ENCODE peak calls at places on chromosome 15, in four cellular contexts. S is endodermal cell, N is breast epithelium, R is progenitor cell of endocrine pancreas. M is an unnamed sample.

GRCh38 chr15:25185156-25185710 is 230.4 kb downstream of the SNRPN start:
- DNase-seq in N (no peak), R (no peak), S (peak; percentile 20), M (no peak)

GRCh38 chr15:75650908-75651809 is 3.4 kb downstream of the SNX33 start:
- DNase-seq in S (peak; percentile 59), N (no peak), R (no peak), M (no peak)

GRCh38 chr15:96334017-96334704 is 3.7 kb downstream of the NR2F2 start:
- DNase-seq in S (peak; percentile 64), R (no peak), N (no peak), M (no peak)

GRCh38 chr15:59615661-59616060 is 4.1 kb downstream of the GCNT3 start:
- DNase-seq in R (no peak), N (no peak), S (no peak), M (no peak)

GRCh38 chr15:52218816-52219215 is 27.6 kb upstream of the GNB5 start:
- DNase-seq in S (no peak), R (no peak), N (no peak), M (no peak)

GRCh38 chr15:39313467-39313866 is 267.4 kb upstream of the THBS1 start:
- DNase-seq in N (no peak), S (no peak), R (no peak), M (no peak)

GRCh38 chr15:39789736-39790135 is 7.1 kb upstream of the FSIP1 start:
- DNase-seq in S (no peak), N (no peak), R (no peak), M (no peak)

GRCh38 chr15:66733976-66734375 is 31.9 kb downstream of the SMAD6 start:
- DNase-seq in R (no peak), S (no peak), N (no peak), M (peak; percentile 47)

GRCh38 chr15:46304320-46304719 is 669.5 kb downstream of the SQOR start:
- DNase-seq in N (no peak), S (peak; percentile 81), R (no peak), M (no peak)

GRCh38 chr15:39785139-39785538 is 2.5 kb upstream of the FSIP1 start:
- DNase-seq in N (no peak), S (no peak), R (no peak), M (no peak)

GRCh38 chr15:78438595-78439285 is 724 bp downstream of the IREB2 start:
- DNase-seq in R (peak; percentile 12), N (peak; percentile 26), S (peak; percentile 68), M (no peak)

GRCh38 chr15:100235030-100235617 is 106.7 kb downstream of the ADAMTS17 start:
- DNase-seq in S (no peak), N (no peak), R (no peak), M (no peak)

GRCh38 chr15:80695911-80696651 is 971 bp downstream of the ABHD17C start:
- DNase-seq in R (no peak), S (peak; percentile 64), N (peak; percentile 20), M (no peak)
- TF ChIP-seq CTCF in R (peak; percentile 18), S (peak; percentile 60), N (no peak), M (no peak)

GRCh38 chr15:68304611-68305337 is 27.2 kb downstream of the FEM1B start:
- DNase-seq in R (no peak), N (peak; percentile 16), S (peak; percentile 86), M (no peak)
- TF ChIP-seq CTCF in R (peak; percentile 24), N (no peak), S (peak; percentile 64), M (no peak)

GRCh38 chr15:34621675-34622074 is 38.2 kb upstream of the GOLGA8B start:
- DNase-seq in S (no peak), R (no peak), N (no peak), M (no peak)
- TF ChIP-seq CTCF in S (no peak), R (no peak), N (no peak), M (no peak)

GRCh38 chr15:81000144-81000625 is 538 bp upstream of the TLNRD1 start:
- DNase-seq in N (no peak), S (no peak), R (no peak), M (no peak)
- TF ChIP-seq CTCF in N (no peak), S (no peak), R (no peak), M (no peak)

GRCh38 chr15:64092864-64093626 is 593 bp downstream of the CIAO2A start:
- DNase-seq in N (no peak), R (peak; percentile 15), S (peak; percentile 78), M (no peak)
- TF ChIP-seq CTCF in N (no peak), R (no peak), S (peak; percentile 41), M (no peak)

GRCh38 chr15:36571301-36571700 is 8.1 kb upstream of the CDIN1 start:
- DNase-seq in S (no peak), N (no peak), R (no peak), M (no peak)

GRCh38 chr15:36567445-36567844 is 12.0 kb upstream of the CDIN1 start:
- DNase-seq in S (no peak), R (no peak), N (no peak), M (no peak)
- TF ChIP-seq CTCF in S (no peak), R (no peak), N (no peak), M (no peak)

GRCh38 chr15:63203451-63204090 is 14.2 kb downstream of the RAB8B start:
- DNase-seq in S (no peak), N (no peak), R (no peak), M (no peak)
- TF ChIP-seq CTCF in S (no peak), N (no peak), R (no peak), M (no peak)

GRCh38 chr15:47988564-47988963 is 132.2 kb upstream of the SLC24A5 start:
- DNase-seq in S (no peak), N (no peak), R (no peak), M (no peak)
- TF ChIP-seq CTCF in S (peak; percentile 49), N (no peak), R (no peak), M (no peak)

GRCh38 chr15:74423443-74424257 is 10.1 kb downstream of the SEMA7A start:
- DNase-seq in R (no peak), N (no peak), S (no peak), M (no peak)
- TF ChIP-seq CTCF in R (no peak), N (no peak), S (no peak), M (no peak)

GRCh38 chr15:65354835-65355172 is 23.0 kb downstream of the IGDCC3 start:
- DNase-seq in S (no peak), N (no peak), R (no peak), M (no peak)

GRCh38 chr15:65361708-65362459 is 15.9 kb downstream of the IGDCC3 start:
- DNase-seq in S (peak; percentile 48), N (no peak), R (no peak), M (no peak)

GRCh38 chr15:65355173-65355982 is 22.4 kb downstream of the IGDCC3 start:
- DNase-seq in S (peak; percentile 76), R (no peak), N (no peak), M (no peak)

GRCh38 chr15:65355983-65356353 is 21.8 kb downstream of the IGDCC3 start:
- DNase-seq in R (no peak), N (no peak), S (no peak), M (no peak)
- TF ChIP-seq CTCF in R (no peak), N (no peak), S (no peak), M (no peak)

M was measured in tibial nerve.